ENCODE peak calls at places on chromosome 18, in four cellular contexts. N, A, B and Q are unnamed samples.

GRCh38 chr18:21853972-21854563 is 113.5 kb downstream of the MIB1 start:
- DNase-seq in A (no peak), N (no peak), B (no peak), Q (no peak)

GRCh38 chr18:48845174-48845573 is 105.6 kb downstream of the SMAD7 start:
- DNase-seq in A (no peak), B (no peak), N (no peak), Q (no peak)

GRCh38 chr18:48622911-48623431 is 84.1 kb downstream of the CTIF start:
- DNase-seq in N (no peak), B (no peak), A (no peak), Q (no peak)

GRCh38 chr18:13809025-13809384 is 14.9 kb upstream of the MC5R start:
- DNase-seq in B (no peak), A (no peak), N (no peak), Q (no peak)

GRCh38 chr18:27996792-27997191 is 180.1 kb downstream of the CDH2 start:
- DNase-seq in N (no peak), B (no peak), A (no peak), Q (no peak)

GRCh38 chr18:47893939-47894699 is 36.3 kb downstream of the SMAD2 start:
- DNase-seq in A (no peak), N (no peak), B (no peak), Q (no peak)

GRCh38 chr18:25168011-25168410 is 184.0 kb downstream of the ZNF521 start:
- DNase-seq in B (no peak), A (no peak), N (no peak), Q (no peak)

GRCh38 chr18:41751652-41752051 is 203.4 kb upstream of the PIK3C3 start:
- DNase-seq in A (no peak), N (no peak), B (no peak), Q (no peak)

GRCh38 chr18:63575680-63576079 is 11.5 kb upstream of the SERPINB13 start:
- DNase-seq in B (no peak), N (no peak), A (no peak), Q (no peak)

GRCh38 chr18:58998421-58999203 is 133.9 kb downstream of the ZNF532 start:
- DNase-seq in A (no peak), B (no peak), N (no peak), Q (peak; percentile 77)

GRCh38 chr18:13271512-13271911 is 53.0 kb downstream of the LDLRAD4 start:
- DNase-seq in A (no peak), N (no peak), B (no peak), Q (no peak)

GRCh38 chr18:21489919-21490495 is 110.5 kb downstream of the ESCO1 start:
- DNase-seq in B (no peak), N (no peak), A (no peak), Q (no peak)

GRCh38 chr18:38644875-38645641 is 1079.5 kb upstream of the CELF4 start:
- DNase-seq in N (no peak), A (no peak), B (no peak), Q (no peak)

GRCh38 chr18:35490894-35491688 is 6.7 kb downstream of the INO80C start:
- DNase-seq in A (no peak), N (no peak), B (no peak), Q (no peak)

GRCh38 chr18:79681484-79682387 is 2.1 kb downstream of the CTDP1 start:
- DNase-seq in B (no peak), N (peak; percentile 35), A (no peak), Q (no peak)

GRCh38 chr18:60746491-60746890 is 373.9 kb upstream of the MC4R start:
- DNase-seq in N (no peak), B (no peak), A (no peak), Q (no peak)

GRCh38 chr18:24876266-24876665 is 415.8 kb downstream of the HRH4 start:
- DNase-seq in A (no peak), N (no peak), B (no peak), Q (no peak)

GRCh38 chr18:77046409-77046808 is 86.2 kb downstream of the MBP start:
- DNase-seq in N (no peak), A (no peak), B (no peak), Q (no peak)

GRCh38 chr18:23933407-23933806 is 81.1 kb upstream of the TTC39C start:
- DNase-seq in A (no peak), B (no peak), N (no peak), Q (no peak)

GRCh38 chr18:27447930-27448329 is 262.8 kb upstream of the CHST9 start:
- DNase-seq in N (no peak), A (no peak), B (no peak), Q (no peak)

GRCh38 chr18:39959839-39960238 is 1995.2 kb upstream of the PIK3C3 start:
- DNase-seq in B (no peak), A (no peak), N (no peak), Q (no peak)

GRCh38 chr18:39960545-39960944 is 1994.5 kb upstream of the PIK3C3 start:
- DNase-seq in A (no peak), B (no peak), N (no peak), Q (no peak)

GRCh38 chr18:39962546-39962945 is 1992.5 kb upstream of the PIK3C3 start:
- DNase-seq in A (no peak), N (no peak), B (no peak), Q (no peak)

DNA sequence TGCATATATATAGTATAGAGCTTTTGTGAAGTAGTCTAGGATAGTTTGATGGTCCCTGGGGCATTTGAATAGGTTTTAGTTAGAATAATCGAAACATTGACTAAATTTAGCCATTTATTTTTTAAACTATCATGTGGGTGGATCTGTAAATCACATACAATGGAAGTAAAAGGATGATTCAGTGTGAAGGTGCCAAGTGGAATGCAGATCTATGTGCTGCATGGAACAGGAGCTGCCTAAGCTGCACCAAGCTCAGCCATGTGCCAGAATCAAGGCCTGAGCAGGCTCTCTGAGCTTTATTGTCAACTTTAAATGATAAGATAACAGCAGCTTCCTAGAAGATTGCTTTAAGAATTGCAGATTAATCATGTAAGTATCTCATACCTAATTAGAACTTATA is 1996.2 kb upstream of the PIK3C3 start:
- DNase-seq in N (no peak), B (no peak), A (no peak), Q (no peak)
- H3K27ac ChIP-seq in N (no peak overlapping the region), B (no peak overlapping the region), A (no peak overlapping the region), Q (no peak overlapping the region)

GRCh38 chr18:54961016-54961423 is 1.8 kb upstream of the CCDC68 start:
- DNase-seq in N (no peak), A (no peak), B (no peak), Q (no peak)

GRCh38 chr18:54957987-54958386 is 1.3 kb downstream of the CCDC68 start:
- DNase-seq in B (no peak), N (no peak), A (no peak), Q (no peak)

GRCh38 chr18:54960197-54960596 is 936 bp upstream of the CCDC68 start:
- DNase-seq in B (no peak), A (no peak), N (no peak), Q (no peak)

GRCh38 chr18:54957295-54957694 is 2.0 kb downstream of the CCDC68 start:
- DNase-seq in A (no peak), N (no peak), B (no peak), Q (no peak)

DNA sequence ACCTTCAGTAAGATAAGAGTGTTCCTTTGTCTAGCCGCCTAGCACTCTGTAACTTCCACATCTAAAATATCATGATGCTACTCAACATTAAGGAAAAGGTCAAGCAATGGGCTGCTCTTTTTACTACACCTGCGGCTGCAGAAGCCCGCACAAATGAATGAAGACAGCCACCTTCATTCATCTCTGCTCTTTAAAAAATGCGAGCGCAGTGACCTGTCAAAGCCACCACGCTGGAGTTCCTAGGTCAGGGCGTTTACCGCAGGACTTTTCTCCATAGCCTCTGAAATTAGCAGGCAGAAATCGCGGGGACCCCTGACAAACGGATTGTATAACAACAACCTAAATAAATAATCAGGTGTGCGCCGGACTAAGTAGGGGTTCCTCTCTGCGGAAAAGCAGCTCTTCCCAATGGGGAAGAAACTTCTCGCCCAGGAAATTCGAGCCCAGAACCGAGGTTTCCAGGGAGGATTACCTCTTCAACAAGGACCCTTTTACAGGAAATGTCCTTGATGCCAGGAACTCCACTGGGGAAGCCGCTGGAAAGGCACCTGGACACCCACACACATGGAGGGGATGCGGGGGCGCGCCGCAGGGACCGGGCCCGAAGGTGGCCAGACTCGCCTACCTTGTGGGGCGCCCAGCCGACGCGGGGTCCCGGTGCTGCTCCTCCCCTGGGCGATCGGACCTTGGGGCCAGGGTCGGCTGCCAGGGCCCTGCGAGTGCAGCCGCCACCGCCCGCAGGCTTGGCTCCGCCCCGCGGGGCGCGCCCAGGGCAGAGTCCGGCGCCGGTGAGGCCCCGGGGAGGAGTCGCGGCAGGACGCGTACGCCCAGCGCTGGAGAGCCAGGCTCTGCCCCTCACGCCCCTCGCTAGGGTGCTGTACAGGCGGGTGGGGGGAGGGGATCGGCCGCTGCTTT is at the start of gene CCDC68:
- DNase-seq in B (peak; percentile 35), N (no peak), A (no peak), Q (no peak)
- H3K27ac ChIP-seq in B (peak within 1 kb of the TSS; percentile 83), N (no peak within 1 kb of the TSS), A (no peak within 1 kb of the TSS), Q (peak within 1 kb of the TSS; percentile 31)

GRCh38 chr18:52046842-52047241 is 293.2 kb upstream of the DCC start:
- DNase-seq in A (no peak), N (no peak), B (no peak), Q (no peak)

DNA sequence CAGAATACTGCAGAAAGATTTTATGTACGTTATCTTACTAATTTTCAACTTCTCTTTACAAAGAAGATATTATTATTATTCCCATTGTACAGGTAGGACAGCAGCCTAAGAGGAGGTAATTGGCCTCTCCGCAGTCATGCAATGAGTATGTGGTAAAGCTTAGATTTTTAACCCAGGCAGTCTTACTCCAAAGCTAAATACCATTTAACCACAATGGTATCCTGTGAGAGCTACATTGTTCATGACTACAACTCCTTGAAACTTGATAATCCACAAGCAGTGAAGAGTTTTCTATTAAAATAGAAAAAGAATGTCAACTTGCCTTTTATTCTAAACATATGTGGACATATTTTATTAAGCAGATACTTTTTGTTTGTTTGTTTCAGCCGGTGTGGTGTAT is 294.1 kb upstream of the DCC start:
- DNase-seq in A (no peak), B (no peak), N (no peak), Q (no peak)
- H3K27ac ChIP-seq in A (no peak overlapping the region), B (no peak overlapping the region), N (no peak overlapping the region), Q (no peak overlapping the region)

GRCh38 chr18:3255611-3256165 is 6.2 kb upstream of the MYL12B start:
- DNase-seq in B (no peak), N (no peak), A (no peak), Q (no peak)
- H3K27ac ChIP-seq in B (no peak overlapping the region), N (no peak overlapping the region), A (no peak overlapping the region), Q (no peak overlapping the region)